ENCODE peak calls at places on chromosomes 3 and 15, in six cellular contexts. L, W, Q, E, Z and U are unnamed samples. For H3K4me1, the result is how much of the 10 kb centered on the place peaks cover.

GRCh38 chr3:23806322-23807160 is 786 bp downstream of the UBE2E1 start:
- DNase-seq in L (peak), Q (peak), E (peak), Z (peak), W (peak), U (peak)

GRCh38 chr3:117651271-117651670 is 941.7 kb downstream of the TUSC7 start:
- DNase-seq in L (no peak), W (no peak), Q (no peak), Z (no peak), E (no peak), U (no peak)

GRCh38 chr15:76185716-76186115 is 125.6 kb downstream of the ETFA start:
- DNase-seq in Q (no peak), E (no peak), L (peak), W (peak), Z (peak), U (no peak)

GRCh38 chr3:79521221-79521848 is 246.5 kb downstream of the ROBO1 start:
- DNase-seq in Q (no peak), L (peak), E (no peak), W (peak), Z (peak), U (peak)

GRCh38 chr3:146163584-146163983 is 2.6 kb upstream of the PLOD2 start:
- DNase-seq in Q (no peak), Z (peak), E (no peak), W (no peak), L (no peak), U (no peak)

GRCh38 chr3:184171562-184171961 is 3.1 kb upstream of the AP2M1 start:
- DNase-seq in W (no peak), E (no peak), Z (peak), L (no peak), Q (no peak), U (no peak)

GRCh38 chr3:69386535-69387385 is 872 bp upstream of the FRMD4B start:
- DNase-seq in Z (no peak), Q (no peak), W (peak), L (no peak), E (no peak), U (no peak)

GRCh38 chr3:75048650-75049049 is 434.2 kb upstream of the CNTN3 start:
- DNase-seq in Q (no peak), Z (peak), L (peak), W (no peak), E (no peak), U (no peak)

GRCh38 chr3:180036678-180037455 is at the start of gene PEX5L:
- DNase-seq in Z (peak), E (peak), W (peak), Q (peak), L (no peak), U (peak)

GRCh38 chr3:49618412-49618811 is 55.7 kb upstream of the APEH start:
- DNase-seq in Q (no peak), Z (no peak), W (no peak), L (no peak), E (no peak), U (no peak)

GRCh38 chr15:90300988-90301715 is 35.7 kb downstream of the NGRN start:
- DNase-seq in Z (peak), E (peak), Q (peak), L (peak), W (peak), U (peak)

GRCh38 chr3:46989146-46989810 is 9.8 kb downstream of the NBEAL2 start:
- DNase-seq in Z (no peak), L (no peak), E (no peak), Q (no peak), W (peak), U (no peak)

GRCh38 chr3:46986782-46987484 is 7.5 kb downstream of the NBEAL2 start:
- DNase-seq in L (no peak), Z (no peak), Q (no peak), W (peak), E (no peak), U (no peak)

GRCh38 chr3:46988616-46989015 is 9.2 kb downstream of the NBEAL2 start:
- DNase-seq in E (no peak), W (no peak), L (no peak), Q (no peak), Z (no peak), U (no peak)

GRCh38 chr3:46986055-46986730 is 6.7 kb downstream of the NBEAL2 start:
- DNase-seq in L (no peak), Z (no peak), W (no peak), E (peak), Q (no peak), U (no peak)

DNA sequence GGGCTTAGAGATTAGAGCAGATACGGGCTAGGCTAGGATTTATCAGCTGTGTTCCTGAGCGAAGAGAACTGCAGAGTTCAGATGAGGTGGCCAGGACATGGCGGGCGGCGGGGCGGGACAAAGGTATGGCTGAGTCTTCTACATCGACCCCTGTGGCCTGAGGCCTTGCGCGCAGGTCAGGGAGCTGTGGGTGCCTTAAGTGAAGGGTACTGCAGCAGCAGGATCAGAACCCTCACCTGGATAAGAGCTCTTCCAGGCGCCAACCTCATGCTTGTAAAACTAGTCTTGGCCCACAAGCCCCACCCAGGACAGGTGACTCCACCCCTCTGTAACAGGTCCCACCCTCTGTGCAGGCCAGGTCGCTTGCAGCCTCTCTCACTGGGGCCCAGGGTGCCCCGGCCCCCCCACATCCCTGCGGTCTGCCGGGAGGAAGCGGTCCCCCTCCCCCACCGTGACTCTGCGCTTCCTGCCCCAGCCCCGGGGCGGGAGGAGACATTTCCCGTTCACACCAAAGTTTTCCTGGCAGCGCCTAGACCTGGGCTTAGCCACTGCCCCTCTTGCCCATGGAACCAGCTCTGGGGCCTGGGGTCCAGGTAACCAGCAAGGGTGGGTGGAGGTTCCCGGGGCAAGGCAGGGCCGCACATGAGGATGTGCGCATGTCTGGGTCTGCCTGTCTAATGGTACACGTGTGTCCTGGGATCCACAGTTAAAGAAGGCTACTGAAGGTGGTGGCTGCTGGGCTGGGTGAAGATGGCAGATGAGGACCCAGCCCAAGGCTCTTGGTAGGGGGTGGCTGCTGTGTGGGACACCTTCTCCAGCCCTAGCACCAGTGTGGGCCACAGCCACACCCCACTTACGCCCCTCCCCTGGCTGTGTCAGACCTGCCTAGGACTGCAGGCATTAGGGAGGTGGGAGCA is 8.3 kb downstream of the NBEAL2 start:
- DNase-seq in Z (no peak), E (peak), W (peak), Q (no peak), L (no peak), U (peak)
- H3K4me3 ChIP-seq in Z (no peak), E (peak), W (peak), Q (no peak), L (no peak), U (peak)

GRCh38 chr3:71051893-71052687 is 531.4 kb downstream of the FOXP1 start:
- DNase-seq in E (no peak), W (no peak), L (no peak), Z (no peak), Q (no peak), U (no peak)
- H3K4me1 ChIP-seq in E (under half), W (under half), L (under half), Z (under half), Q (under half), U (half or more)

DNA sequence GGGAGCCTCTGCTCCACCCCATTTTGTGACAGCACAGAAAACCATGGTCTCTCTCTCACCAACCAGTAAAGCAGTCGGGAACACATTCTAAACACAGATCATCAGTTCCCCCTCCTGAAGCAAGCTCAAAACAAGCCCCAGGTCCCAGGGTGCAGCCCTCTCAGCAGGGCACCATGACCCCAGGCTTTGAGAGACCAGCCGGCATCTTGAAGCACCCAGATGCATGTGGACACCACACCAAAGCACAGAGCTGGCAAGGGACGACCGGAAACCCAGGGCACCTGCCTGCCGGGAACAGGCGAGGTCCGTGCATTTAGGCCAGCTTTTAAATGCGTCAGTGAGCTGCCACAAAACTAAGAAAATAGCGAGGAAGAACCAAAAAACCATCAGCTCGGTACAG is 103.2 kb upstream of the IQSEC1 start:
- DNase-seq in Z (no peak), L (no peak), Q (no peak), E (no peak), W (no peak), U (no peak)
- H3K4me3 ChIP-seq in Z (no peak), L (no peak), Q (no peak), E (no peak), W (no peak), U (no peak)

GRCh38 chr15:88908123-88908522 is 5.1 kb downstream of the MFGE8 start:
- DNase-seq in W (no peak), L (no peak), E (no peak), Z (no peak), Q (no peak), U (no peak)

GRCh38 chr15:88905576-88905975 is 7.6 kb downstream of the MFGE8 start:
- DNase-seq in Q (no peak), E (no peak), W (no peak), L (no peak), Z (no peak), U (no peak)

GRCh38 chr15:88906130-88906529 is 7.0 kb downstream of the MFGE8 start:
- DNase-seq in Z (no peak), L (no peak), Q (no peak), E (no peak), W (no peak), U (no peak)

GRCh38 chr15:88907111-88907510 is 6.1 kb downstream of the MFGE8 start:
- DNase-seq in E (no peak), L (no peak), W (no peak), Q (no peak), Z (no peak), U (no peak)

GRCh38 chr15:88906551-88906950 is 6.6 kb downstream of the MFGE8 start:
- DNase-seq in W (no peak), Z (no peak), L (no peak), Q (no peak), E (no peak), U (no peak)
- H3K4me1 ChIP-seq in W (under half), Z (under half), L (under half), Q (under half), E (half or more), U (under half)

DNA sequence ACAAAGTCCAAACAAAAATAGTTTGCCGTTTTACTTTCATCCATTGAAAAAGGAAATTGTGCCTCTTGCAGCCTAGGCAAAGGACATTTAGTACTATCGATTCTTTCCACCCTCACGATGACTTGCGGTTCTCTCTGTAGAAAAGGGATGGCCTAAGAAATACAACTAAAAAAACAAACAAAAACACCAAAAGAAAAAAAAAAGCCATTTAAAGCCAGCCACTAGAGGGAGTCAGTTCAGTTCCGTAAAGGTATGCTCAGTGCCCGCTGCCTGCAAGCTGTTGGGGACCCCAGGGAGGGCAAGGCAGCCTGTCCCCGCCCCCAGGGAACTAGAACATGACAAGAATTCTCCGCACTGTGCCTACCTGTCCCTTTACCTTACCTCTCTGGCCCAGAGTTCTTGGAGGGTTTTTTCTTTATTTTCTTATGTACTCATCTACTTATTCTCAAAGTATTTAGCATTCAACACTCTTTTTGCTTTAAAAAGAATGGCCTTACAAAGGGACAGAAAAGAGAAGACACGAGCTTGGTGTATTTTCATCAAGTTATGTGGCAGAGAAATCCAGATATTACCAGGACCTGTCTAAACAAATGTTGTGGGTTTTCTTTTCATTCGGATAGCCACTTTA is 29.9 kb upstream of the NR2E3 start:
- DNase-seq in W (peak), Z (peak), L (peak), Q (peak), E (no peak), U (peak)
- H3K4me3 ChIP-seq in W (no peak), Z (no peak), L (no peak), Q (no peak), E (no peak), U (no peak)